ENCODE peak calls at places on chromosomes 7 and 10, in four cellular contexts. D is GM12878, Q is WTC11, S is HepG2. R is an unnamed sample.

GRCh38 chr10:6300106-6300783 is 97.5 kb downstream of the PFKFB3 start:
- DNase-seq in Q (no peak), D (peak; percentile 97), S (no peak), R (no peak)

GRCh38 chr7:83751217-83751616 is 102.3 kb upstream of the SEMA3E start:
- DNase-seq in S (no peak), D (no peak), Q (no peak), R (no peak)

GRCh38 chr10:132411561-132412253 is 14.7 kb downstream of the PWWP2B start:
- DNase-seq in D (no peak), S (no peak), Q (no peak), R (no peak)

GRCh38 chr7:115083935-115084334 is 162.0 kb downstream of the MDFIC start:
- DNase-seq in S (no peak), Q (no peak), D (no peak), R (no peak)

GRCh38 chr10:6165221-6165725 is 37.5 kb upstream of the PFKFB3 start:
- DNase-seq in S (no peak), D (no peak), Q (no peak), R (no peak)

GRCh38 chr10:71754562-71754961 is 18.8 kb downstream of the VSIR start:
- DNase-seq in Q (no peak), D (no peak), S (no peak), R (no peak)

GRCh38 chr10:78351283-78351682 is 317.6 kb downstream of the RPS24 start:
- DNase-seq in Q (no peak), D (no peak), S (no peak), R (no peak)

GRCh38 chr10:52191049-52191448 is 123.0 kb upstream of the DKK1 start:
- DNase-seq in S (no peak), Q (no peak), D (no peak), R (no peak)

GRCh38 chr7:101676956-101677355 is 47.9 kb upstream of the MYL10 start:
- DNase-seq in Q (no peak), S (no peak), D (no peak), R (peak; percentile 62)

GRCh38 chr10:28300027-28300426 is 2.8 kb downstream of the MPP7 start:
- DNase-seq in Q (no peak), D (no peak), S (no peak), R (peak; percentile 19)

GRCh38 chr7:98281757-98282652 is 519 bp downstream of the BRI3 start:
- DNase-seq in D (no peak), S (no peak), Q (no peak), R (peak; percentile 26)

GRCh38 chr7:155173905-155174304 is 103.8 kb downstream of the HTR5A start:
- DNase-seq in D (no peak), S (no peak), Q (no peak), R (no peak)

GRCh38 chr10:7417807-7418206 is 7.0 kb upstream of the SFMBT2 start:
- DNase-seq in D (no peak), Q (no peak), S (no peak), R (no peak)

GRCh38 chr7:30816291-30817059 is 45.3 kb downstream of the MINDY4 start:
- DNase-seq in S (no peak), D (no peak), Q (no peak), R (no peak)

GRCh38 chr10:74432841-74433594 is 282.0 kb downstream of the ADK start:
- DNase-seq in S (no peak), D (no peak), Q (no peak), R (peak; percentile 33)

GRCh38 chr7:34747176-34747781 is 89.3 kb downstream of the NPSR1 start:
- DNase-seq in Q (no peak), D (no peak), S (no peak), R (no peak)

GRCh38 chr7:81062747-81063146 is 143.9 kb upstream of the SEMA3C start:
- DNase-seq in S (no peak), Q (no peak), D (no peak), R (no peak)

GRCh38 chr7:47677664-47678063 is 95.8 kb upstream of the TNS3 start:
- DNase-seq in D (no peak), S (no peak), Q (no peak), R (no peak)

GRCh38 chr7:141609566-141609965 is 58.4 kb downstream of the AGK start:
- DNase-seq in S (no peak), Q (peak; percentile 37), D (no peak), R (no peak)

GRCh38 chr7:7702826-7703225 is 15.6 kb downstream of the RPA3 start:
- DNase-seq in Q (no peak), S (peak; percentile 8), D (no peak), R (no peak)

DNA sequence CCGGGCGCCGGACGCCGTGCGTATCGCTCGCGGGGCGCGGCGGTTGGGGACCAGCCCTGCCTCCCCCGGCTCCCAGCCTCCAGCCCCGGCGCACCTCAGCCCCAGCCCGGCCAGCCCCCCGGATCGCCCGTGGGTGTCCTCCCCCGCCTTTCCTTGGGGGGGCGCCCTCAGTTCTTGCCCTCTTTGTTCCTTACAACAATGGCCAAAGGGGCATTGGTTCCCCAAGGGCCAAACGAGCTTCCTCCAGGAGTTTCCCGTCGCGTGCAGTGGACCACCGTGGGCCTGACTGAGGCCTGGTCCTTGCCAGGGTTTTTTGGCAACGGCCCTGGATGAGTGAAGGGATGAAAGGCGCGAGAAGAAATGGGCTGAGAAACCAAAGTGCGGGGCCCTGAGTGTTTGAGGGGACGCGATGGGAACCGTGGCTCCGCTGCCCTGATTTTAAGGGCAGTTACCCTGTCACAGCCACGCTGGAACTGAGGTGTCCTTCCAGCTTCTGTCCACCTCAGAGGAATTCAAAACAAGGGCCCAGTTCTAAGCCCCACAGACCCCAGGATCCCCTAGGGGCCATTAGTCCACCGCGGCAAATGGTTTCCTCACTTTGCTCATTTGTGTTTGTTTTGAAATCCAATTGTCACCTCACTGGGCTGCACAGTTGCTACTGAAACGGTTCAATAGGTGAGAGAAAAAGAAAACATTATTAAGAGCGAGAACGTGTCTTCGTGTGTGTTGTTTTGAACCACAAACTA is 1.4 kb downstream of the MACROH2A2 start:
- DNase-seq in S (peak; percentile 20), D (no peak), Q (peak; percentile 70), R (no peak)
- TF ChIP-seq ETV6 in S (no peak), D (no peak), Q (no peak), R (no peak)

GRCh38 chr10:364267-364775 is 229.1 kb downstream of the ZMYND11 start:
- DNase-seq in S (no peak), D (no peak), Q (no peak), R (no peak)

GRCh38 chr10:363152-363551 is 227.9 kb downstream of the ZMYND11 start:
- DNase-seq in D (no peak), Q (no peak), S (no peak), R (no peak)

GRCh38 chr10:369441-370221 is 234.4 kb downstream of the ZMYND11 start:
- DNase-seq in S (no peak), D (no peak), Q (no peak), R (no peak)

GRCh38 chr10:368579-369255 is 233.5 kb downstream of the ZMYND11 start:
- DNase-seq in D (no peak), S (no peak), Q (no peak), R (no peak)

DNA sequence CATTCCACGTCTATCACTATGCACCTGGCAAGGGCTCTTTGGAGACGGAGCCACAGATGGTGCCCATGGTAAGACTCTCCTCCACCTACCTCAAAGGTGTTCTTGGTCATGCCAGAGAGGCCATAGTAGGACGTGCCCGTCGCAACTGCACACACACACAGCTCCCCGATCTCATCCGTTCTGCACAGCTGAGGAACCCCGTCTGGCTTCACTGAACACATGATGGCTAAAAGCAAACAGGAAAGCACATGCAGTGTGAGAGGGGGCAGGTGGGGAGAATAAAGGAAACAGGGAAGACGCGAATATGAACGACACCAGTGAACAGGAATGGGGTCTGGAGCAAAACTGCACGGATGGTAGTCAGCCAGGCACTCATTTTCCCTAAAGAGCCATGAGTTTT is 230.9 kb downstream of the ZMYND11 start:
- DNase-seq in Q (no peak), D (no peak), S (no peak), R (no peak)
- TF ChIP-seq ETV6 in Q (no peak), D (no peak), S (no peak), R (no peak)

DNA sequence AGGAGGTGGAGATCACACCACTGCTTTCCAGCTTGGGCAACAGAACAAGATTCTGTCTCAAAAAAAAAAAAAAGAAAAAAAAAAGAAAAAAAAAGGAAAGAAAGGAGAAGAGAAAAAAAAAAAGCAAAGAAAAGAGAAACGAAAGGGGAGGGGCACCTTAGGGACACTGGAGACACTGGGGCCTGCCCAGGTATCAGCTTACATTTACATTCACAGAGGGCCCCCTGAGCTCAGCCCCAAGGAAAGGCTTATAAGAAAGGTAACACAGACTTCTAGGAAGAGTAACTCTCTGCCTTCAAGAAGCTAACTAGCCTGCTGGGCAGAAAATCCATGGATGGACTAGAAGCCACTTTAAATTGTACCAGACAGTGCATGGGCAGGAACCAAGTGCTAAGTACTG is 108.8 kb downstream of the NPY start:
- DNase-seq in Q (no peak), S (no peak), D (no peak), R (no peak)
- TF ChIP-seq ETV6 in Q (no peak), S (no peak), D (no peak), R (no peak)

GRCh38 chr10:93973748-93974445 is 19.8 kb upstream of the PLCE1 start:
- DNase-seq in D (no peak), S (no peak), Q (no peak), R (no peak)

GRCh38 chr10:93963434-93963833 is 30.3 kb upstream of the PLCE1 start:
- DNase-seq in S (no peak), Q (no peak), D (no peak), R (no peak)

GRCh38 chr10:93965911-93966310 is 27.8 kb upstream of the PLCE1 start:
- DNase-seq in Q (no peak), D (no peak), S (no peak), R (no peak)

GRCh38 chr10:93967756-93968155 is 26.0 kb upstream of the PLCE1 start:
- DNase-seq in D (no peak), Q (no peak), S (no peak), R (no peak)

GRCh38 chr10:93968452-93969044 is 25.2 kb upstream of the PLCE1 start:
- DNase-seq in D (no peak), S (no peak), Q (no peak), R (no peak)
- TF ChIP-seq ETV6 in D (no peak), S (no peak), Q (no peak), R (no peak)

GRCh38 chr7:22140597-22140996 is 194.9 kb upstream of the CDCA7L start:
- DNase-seq in Q (no peak), S (no peak), D (no peak), R (no peak)

GRCh38 chr7:22141355-22141754 is 195.7 kb upstream of the CDCA7L start:
- DNase-seq in S (no peak), D (no peak), Q (no peak), R (no peak)

GRCh38 chr7:22147113-22147512 is 201.4 kb upstream of the CDCA7L start:
- DNase-seq in S (no peak), Q (no peak), D (no peak), R (no peak)

GRCh38 chr7:22142593-22142992 is 196.9 kb upstream of the CDCA7L start:
- DNase-seq in D (no peak), Q (no peak), S (no peak), R (no peak)

DNA sequence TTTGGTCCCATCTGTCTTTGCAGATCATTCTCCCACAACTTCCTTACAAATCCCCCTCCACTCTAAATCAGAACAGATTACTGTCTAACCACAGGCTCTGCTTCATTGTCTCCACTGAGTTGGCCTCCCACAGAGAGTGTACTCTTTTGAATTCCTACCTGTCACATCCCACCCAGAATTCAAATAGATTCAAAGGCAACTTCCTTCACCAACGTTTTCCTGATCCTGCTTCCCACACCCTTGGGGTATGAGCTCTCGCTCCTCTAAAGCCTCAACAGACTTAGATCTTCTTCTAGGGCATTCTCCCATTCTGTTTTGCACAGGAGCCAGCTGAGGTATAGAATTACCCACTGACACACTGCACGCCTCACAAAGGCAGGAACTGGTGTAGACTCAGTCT is 197.8 kb upstream of the CDCA7L start:
- DNase-seq in S (no peak), Q (no peak), D (no peak), R (no peak)
- TF ChIP-seq ETV6 in S (no peak), Q (no peak), D (no peak), R (no peak)

GRCh38 chr7:157872447-157872846 is 535.6 kb downstream of the DNAJB6 start:
- DNase-seq in S (no peak), Q (no peak), D (no peak), R (no peak)
- TF ChIP-seq ETV6 in S (no peak), Q (no peak), D (no peak), R (no peak)